ENCODE peak calls at places on chromosomes 13 and 19, in ten cellular contexts. P is mucosa of descending colon, F is NB4, K is K562, G is IMR-90, O is kidney, D is astrocyte of the spinal cord, N is hepatocyte, S is Peyer's patch, J is left ventricle myocardium inferior. A is an unnamed sample.

GRCh38 chr19:21133633-21134032 is 8.2 kb upstream of the ZNF431 start:
- DNase-seq in P (no peak), J (no peak), N (no peak), G (no peak), S (no peak), F (no peak), K (no peak), D (no peak), O (no peak), A (no peak)

GRCh38 chr19:51810228-51810627 is 15.3 kb downstream of the FPR3 start:
- DNase-seq in S (no peak), G (no peak), P (no peak), F (peak), K (peak), J (no peak), O (no peak), N (no peak), D (no peak), A (no peak)

GRCh38 chr13:46675016-46675415 is 121.9 kb downstream of the ESD start:
- DNase-seq in P (no peak), G (no peak), F (no peak), O (no peak), D (no peak), S (no peak), N (no peak), K (no peak), J (no peak), A (no peak)

GRCh38 chr19:3968556-3969434 is 2.1 kb downstream of the DAPK3 start:
- DNase-seq in S (no peak), J (peak), N (peak), K (peak), O (peak), D (peak), P (peak), F (peak), G (peak), A (peak)

GRCh38 chr19:11191273-11191755 is 6.0 kb downstream of the KANK2 start:
- DNase-seq in G (peak), D (peak), O (peak), F (no peak), S (no peak), K (peak), N (no peak), J (peak), P (peak), A (no peak)

GRCh38 chr13:105735269-105735668 is 800.2 kb downstream of the EFNB2 start:
- DNase-seq in D (peak), J (no peak), K (no peak), F (no peak), N (peak), O (no peak), G (no peak), S (no peak), P (no peak), A (no peak)

GRCh38 chr13:79402679-79403078 is 3.4 kb downstream of the RBM26 start:
- DNase-seq in S (no peak), G (no peak), J (no peak), N (no peak), O (no peak), F (no peak), K (no peak), D (no peak), P (no peak), A (no peak)

GRCh38 chr13:25224151-25224550 is 52.1 kb upstream of the AMER2 start:
- DNase-seq in N (no peak), P (no peak), S (no peak), D (no peak), O (no peak), G (no peak), J (no peak), F (no peak), K (no peak), A (no peak)

GRCh38 chr13:49584771-49585182 is 581 bp downstream of the RCBTB1 start:
- DNase-seq in K (no peak), N (peak), D (peak), P (no peak), F (peak), S (no peak), O (no peak), G (peak), J (no peak), A (no peak)

GRCh38 chr13:98925949-98926348 is 51.9 kb downstream of the DOCK9 start:
- DNase-seq in O (no peak), G (no peak), F (no peak), P (no peak), J (no peak), S (no peak), K (no peak), N (no peak), D (no peak), A (no peak)

GRCh38 chr19:55105237-55105636 is 12.2 kb downstream of the PPP1R12C start:
- DNase-seq in N (no peak), D (no peak), K (no peak), P (no peak), F (no peak), G (no peak), J (no peak), O (no peak), S (no peak), A (no peak)

GRCh38 chr13:40786568-40786996 is 2.8 kb upstream of the SLC25A15 start:
- DNase-seq in G (peak), S (no peak), F (peak), P (no peak), D (peak), O (no peak), J (no peak), K (peak), N (no peak), A (no peak)

GRCh38 chr13:73173160-73173905 is 114.5 kb downstream of the KLF5 start:
- DNase-seq in J (no peak), F (no peak), G (no peak), S (no peak), K (no peak), O (no peak), D (no peak), P (no peak), N (peak), A (no peak)

GRCh38 chr13:73708393-73708985 is 425.7 kb downstream of the KLF12 start:
- DNase-seq in J (no peak), F (peak), G (peak), S (no peak), O (no peak), K (peak), D (peak), N (peak), P (no peak), A (peak)

GRCh38 chr19:22545751-22546150 is 88.4 kb upstream of the ZNF492 start:
- DNase-seq in D (no peak), G (no peak), P (no peak), K (peak), S (no peak), F (peak), J (peak), N (no peak), O (no peak), A (no peak)

GRCh38 chr19:3275068-3275582 is 50.7 kb downstream of the CELF5 start:
- DNase-seq in K (peak), S (no peak), J (no peak), N (no peak), O (no peak), P (no peak), F (peak), D (no peak), G (no peak), A (no peak)

GRCh38 chr19:55528030-55528801 is 8.7 kb downstream of the SBK2 start:
- DNase-seq in J (no peak), N (peak), D (peak), S (no peak), O (no peak), P (no peak), G (peak), F (no peak), K (no peak), A (no peak)

GRCh38 chr19:2014731-2015610 is 543 bp downstream of the BTBD2 start:
- DNase-seq in N (peak), J (no peak), F (peak), P (peak), O (peak), G (no peak), D (no peak), K (no peak), S (no peak), A (no peak)

GRCh38 chr19:11044436-11044835 is 44.8 kb upstream of the LDLR start:
- DNase-seq in J (no peak), P (no peak), D (no peak), F (no peak), N (no peak), O (no peak), G (no peak), S (no peak), K (no peak), A (no peak)

GRCh38 chr13:67369895-67370660 is 139.9 kb upstream of the PCDH9 start:
- DNase-seq in G (peak), K (no peak), F (no peak), N (peak), S (no peak), D (peak), J (no peak), O (no peak), P (no peak), A (peak)

GRCh38 chr13:80133631-80134083 is 207.3 kb downstream of the SPRY2 start:
- DNase-seq in F (no peak), S (no peak), P (no peak), K (no peak), J (no peak), G (no peak), O (no peak), D (no peak), N (no peak), A (no peak)

GRCh38 chr19:39047076-39047475 is 14.7 kb upstream of the FBXO27 start:
- DNase-seq in J (no peak), N (no peak), O (no peak), G (no peak), D (no peak), S (no peak), P (no peak), K (no peak), F (no peak), A (no peak)

GRCh38 chr19:19900124-19900523 is 622 bp upstream of the ZNF93 start:
- DNase-seq in D (peak), N (peak), F (peak), G (peak), S (no peak), P (no peak), J (no peak), O (no peak), K (peak), A (peak)

GRCh38 chr13:59488436-59488835 is 675.3 kb downstream of the DIAPH3 start:
- DNase-seq in F (no peak), N (no peak), D (no peak), G (no peak), O (no peak), S (no peak), J (no peak), K (no peak), P (no peak), A (no peak)

GRCh38 chr19:49863254-49863934 is 4.0 kb downstream of the PNKP start:
- DNase-seq in D (no peak), S (no peak), G (no peak), O (no peak), F (no peak), J (no peak), K (no peak), P (no peak), N (no peak), A (no peak)

GRCh38 chr19:13794752-13795589 is at the start of gene ZSWIM4:
- DNase-seq in P (peak), J (peak), S (peak), O (peak), K (peak), N (peak), G (peak), F (peak), D (peak), A (peak)

GRCh38 chr19:13795595-13796300 is 505 bp downstream of the ZSWIM4 start:
- DNase-seq in P (no peak), D (no peak), J (no peak), N (peak), G (peak), K (peak), F (no peak), O (no peak), S (no peak), A (no peak)

GRCh38 chr19:13797058-13797440 is 1.8 kb downstream of the ZSWIM4 start:
- DNase-seq in D (no peak), O (no peak), P (no peak), S (no peak), F (no peak), N (no peak), K (no peak), J (no peak), G (no peak), A (no peak)

GRCh38 chr19:13797870-13798269 is 2.6 kb downstream of the ZSWIM4 start:
- DNase-seq in D (peak), K (no peak), O (no peak), G (peak), S (no peak), F (peak), N (no peak), P (no peak), J (no peak), A (no peak)

DNA sequence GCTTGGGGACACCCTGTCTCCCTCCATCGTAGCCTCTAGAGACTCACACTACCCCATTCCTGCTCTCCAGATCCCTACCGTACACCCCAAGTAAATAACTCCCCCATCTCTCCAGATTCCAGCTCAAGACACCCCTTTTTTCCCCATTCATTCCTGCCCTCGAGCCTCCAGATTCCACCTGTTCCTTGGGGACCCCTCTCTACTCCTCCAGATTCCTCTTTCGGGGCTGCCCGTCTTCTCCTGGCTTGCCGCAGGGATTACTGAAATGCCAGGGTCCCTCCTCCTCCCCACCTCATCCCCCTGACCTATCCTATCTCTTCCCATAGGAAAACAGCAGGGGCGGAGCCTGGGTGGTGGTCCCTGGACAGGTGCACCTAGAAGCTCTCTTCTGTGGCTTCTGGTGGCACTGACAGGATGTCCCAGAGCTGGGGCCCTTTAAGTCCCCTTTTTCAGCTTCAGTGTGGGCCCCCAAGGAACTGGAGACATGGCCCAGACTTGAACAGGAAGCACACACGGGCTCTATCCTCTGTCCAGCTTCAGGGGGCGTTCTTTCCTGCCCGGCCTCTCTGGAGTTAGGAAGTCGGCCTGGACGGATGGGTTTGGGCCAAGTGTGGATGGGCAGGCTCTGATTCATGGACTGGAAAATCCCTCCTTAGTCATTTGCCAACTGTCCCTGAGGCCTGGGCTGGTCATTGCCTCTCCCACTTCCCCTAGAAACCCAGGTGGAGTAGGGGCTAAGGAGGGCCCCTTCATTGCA is 1.2 kb downstream of the ZSWIM4 start:
- DNase-seq in D (peak), N (peak), K (no peak), F (peak), O (peak), J (peak), G (peak), P (peak), S (peak), A (peak)
- TF ChIP-seq CTCF in D (peak), N (peak), K (no peak), F (no peak), O (no peak), J (no peak), G (peak), P (no peak), S (no peak), A (peak)

DNA sequence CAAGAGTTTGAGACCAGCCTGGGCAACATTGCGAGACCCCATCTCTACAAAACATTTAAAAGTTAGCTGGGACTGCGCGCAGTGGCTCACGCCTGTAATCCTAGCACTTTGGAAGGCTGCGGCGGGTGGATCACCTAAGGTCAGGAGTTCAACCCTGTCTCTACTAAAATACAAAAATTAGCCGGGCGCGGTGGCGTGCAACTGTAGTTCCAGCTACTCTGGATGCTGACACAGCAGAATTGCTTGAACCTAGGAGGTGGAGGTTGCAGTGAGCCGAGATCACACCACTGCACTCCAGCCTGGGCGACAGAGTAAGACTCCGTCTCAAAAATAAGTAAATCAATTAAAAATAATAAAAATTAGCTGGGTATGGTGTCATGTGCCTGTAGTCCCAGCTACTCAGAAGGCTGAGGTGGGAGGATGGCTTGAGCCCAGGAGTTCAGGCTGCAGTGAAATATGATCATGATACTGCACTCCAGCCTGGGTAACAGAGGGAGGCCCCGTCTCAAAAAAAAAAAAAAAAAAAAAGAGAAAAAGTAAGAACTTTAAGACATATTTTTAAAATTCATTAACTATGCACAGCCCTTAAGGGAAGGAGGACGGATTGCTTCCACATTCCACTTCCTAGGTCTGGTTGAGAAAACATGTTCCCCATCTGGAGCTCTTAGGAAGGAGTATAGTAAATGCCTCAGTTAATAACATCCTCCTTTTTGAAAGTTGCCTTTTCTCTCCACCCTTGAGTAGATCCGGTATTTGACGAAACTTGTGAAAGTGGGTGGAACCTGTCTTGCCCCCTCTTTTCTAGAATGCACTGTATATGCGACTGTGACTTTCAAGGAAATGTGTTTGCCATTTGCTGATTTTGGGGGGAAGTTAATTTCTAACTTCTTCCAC is 26.1 kb downstream of the EXOC3L2 start:
- DNase-seq in K (no peak), G (no peak), N (no peak), O (no peak), P (no peak), S (no peak), F (no peak), J (no peak), D (no peak), A (no peak)
- H3K4me3 ChIP-seq in K (no peak), G (no peak), N (no peak), O (no peak), P (no peak), S (no peak), F (no peak), J (no peak), D (no peak), A (no peak)

GRCh38 chr19:53881482-53882390 is at the start of gene PRKCG:
- DNase-seq in O (peak), D (no peak), K (peak), N (peak), G (no peak), F (peak), S (peak), J (peak), P (peak), A (no peak)
- TF ChIP-seq CTCF in O (peak), D (peak), K (peak), N (peak), G (peak), F (peak), S (peak), J (peak), P (peak), A (peak)

GRCh38 chr13:30869491-30869890 is 36.6 kb upstream of the MEDAG start:
- DNase-seq in G (peak), P (no peak), S (no peak), D (peak), O (no peak), F (no peak), K (no peak), N (no peak), J (peak), A (no peak)
- H3K4me3 ChIP-seq in G (no peak), P (no peak), S (no peak), D (no peak), O (no peak), F (no peak), K (no peak), N (no peak), J (no peak), A (no peak)

DNA sequence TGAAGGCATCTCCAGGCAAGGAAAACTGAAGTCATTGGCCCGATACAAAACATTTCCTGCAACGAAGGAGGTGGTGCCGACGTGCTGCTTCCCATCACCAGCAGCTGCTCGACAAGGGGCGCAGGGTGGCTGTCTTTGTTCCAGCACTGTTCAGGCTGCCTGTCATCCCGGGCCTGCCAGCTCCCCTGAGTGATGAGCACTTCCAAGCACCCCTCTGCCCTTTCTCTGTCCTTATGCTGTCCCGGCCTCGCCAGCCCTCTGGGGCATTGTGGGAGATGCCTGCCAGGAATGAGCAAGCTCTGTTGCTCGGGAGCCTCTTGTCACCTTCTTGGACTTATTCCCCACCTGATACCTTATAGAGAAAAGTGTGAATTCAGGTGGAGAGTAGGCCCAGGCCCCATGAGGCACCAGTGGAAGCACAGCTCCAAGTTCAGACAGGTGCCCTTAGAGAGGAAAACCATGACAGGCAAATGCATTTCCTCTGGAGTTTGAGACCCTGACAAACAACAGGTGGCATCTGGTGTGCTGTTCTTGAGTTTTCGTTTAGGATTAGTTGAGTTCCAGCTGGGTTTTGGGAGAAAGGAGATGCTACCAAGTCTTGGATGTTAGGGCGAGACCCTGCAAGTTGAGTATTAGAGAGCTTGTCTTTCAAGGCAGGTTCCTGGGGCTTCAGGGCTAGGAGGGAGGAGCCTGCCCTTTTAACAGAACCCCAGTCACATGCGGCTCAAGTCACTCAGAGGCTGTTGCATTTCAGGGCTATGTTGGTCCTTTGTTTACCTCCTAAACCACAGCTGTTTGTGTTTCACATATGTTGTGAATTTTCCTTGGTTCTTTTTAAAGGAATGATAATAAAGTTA is 21.4 kb downstream of the BBC3 start:
- DNase-seq in F (no peak), D (no peak), J (peak), O (no peak), S (no peak), K (no peak), N (no peak), P (peak), G (peak), A (no peak)
- TF ChIP-seq CTCF in F (no peak), D (no peak), J (no peak), O (no peak), S (no peak), K (no peak), N (no peak), P (no peak), G (no peak), A (no peak)

GRCh38 chr19:41998246-41999020 is 4.4 kb upstream of the ATP1A3 start:
- DNase-seq in S (no peak), N (peak), O (no peak), D (no peak), K (peak), J (peak), G (peak), P (peak), F (peak), A (no peak)
- H3K4me3 ChIP-seq in S (no peak), N (no peak), O (no peak), D (no peak), K (no peak), J (peak), G (no peak), P (no peak), F (no peak), A (no peak)

A was measured in epithelial cell of proximal tubule.